ENCODE peak calls at places on chromosomes 16 and 17, in six cellular contexts. O, W, S, Z, M and Q are unnamed samples.

GRCh38 chr17:61770043-61770442 is 93.3 kb downstream of the BRIP1 start:
- DNase-seq in W (no peak), S (no peak), O (no peak), Z (no peak), M (no peak), Q (no peak)

GRCh38 chr16:68369697-68370096 is 58.9 kb downstream of the PRMT7 start:
- DNase-seq in W (no peak), Z (no peak), S (no peak), O (peak; percentile 16), M (no peak), Q (no peak)

GRCh38 chr17:56112086-56112485 is 41.2 kb upstream of the ANKFN1 start:
- DNase-seq in Z (no peak), W (no peak), O (no peak), M (no peak), S (no peak), Q (no peak)

GRCh38 chr16:87190288-87191240 is 126.6 kb downstream of the C16orf95 start:
- DNase-seq in S (no peak), Z (no peak), M (no peak), O (no peak), W (no peak), Q (no peak)

GRCh38 chr16:4058386-4058785 is 57.9 kb downstream of the ADCY9 start:
- DNase-seq in O (no peak), W (no peak), S (no peak), M (no peak), Z (no peak), Q (no peak)

GRCh38 chr16:3681206-3681605 is 26.7 kb downstream of the DNASE1 start:
- DNase-seq in S (no peak), Z (no peak), M (no peak), O (no peak), W (no peak), Q (no peak)

GRCh38 chr17:59972778-59973177 is 8.2 kb upstream of the RNFT1 start:
- DNase-seq in S (no peak), Z (no peak), M (no peak), W (no peak), O (no peak), Q (no peak)

GRCh38 chr17:42408076-42408475 is 15.0 kb downstream of the CAVIN1 start:
- DNase-seq in O (no peak), W (peak; percentile 66), S (no peak), M (no peak), Z (no peak), Q (no peak)

GRCh38 chr17:20920813-20921199 is 122.0 kb downstream of the USP22 start:
- DNase-seq in S (no peak), W (no peak), O (no peak), Z (no peak), M (no peak), Q (no peak)

GRCh38 chr17:41490620-41491019 is 910 bp upstream of the KRT36 start:
- DNase-seq in M (no peak), S (no peak), Z (no peak), W (peak; percentile 20), O (no peak), Q (no peak)

GRCh38 chr17:57672205-57672632 is 72.9 kb downstream of the CCDC182 start:
- DNase-seq in O (peak; percentile 8), W (no peak), S (no peak), M (peak; percentile 17), Z (no peak), Q (no peak)

GRCh38 chr17:30600830-30601494 is 123.8 kb downstream of the GOSR1 start:
- DNase-seq in M (peak; percentile 8), W (peak; percentile 21), S (peak; percentile 24), O (peak; percentile 10), Z (peak; percentile 39), Q (no peak)

GRCh38 chr17:79024901-79025737 is 1.1 kb downstream of the C1QTNF1 start:
- DNase-seq in O (no peak), Z (no peak), M (no peak), S (peak; percentile 69), W (no peak), Q (peak; percentile 14)

GRCh38 chr17:46968224-46968834 is 10.7 kb downstream of the RPRML start:
- DNase-seq in O (no peak), M (no peak), W (no peak), Z (no peak), S (no peak), Q (no peak)

GRCh38 chr17:8696951-8697745 is 47.5 kb downstream of the CCDC42 start:
- DNase-seq in M (no peak), S (peak; percentile 31), O (no peak), W (no peak), Z (no peak), Q (no peak)

GRCh38 chr17:29178750-29179231 is 1.4 kb downstream of the MYO18A start:
- DNase-seq in M (no peak), S (no peak), Z (no peak), O (no peak), W (peak; percentile 9), Q (no peak)

GRCh38 chr17:6072157-6072556 is 2.0 kb downstream of the WSCD1 start:
- DNase-seq in Z (no peak), S (no peak), W (no peak), O (no peak), M (no peak), Q (no peak)

GRCh38 chr17:83182620-83183063 is 103.2 kb downstream of the METRNL start:
- DNase-seq in S (no peak), Z (no peak), O (no peak), M (no peak), W (no peak), Q (peak; percentile 7)

GRCh38 chr17:43601280-43602050 is 55.3 kb upstream of the ETV4 start:
- DNase-seq in M (no peak), S (no peak), O (no peak), Z (no peak), W (peak; percentile 37), Q (no peak)

GRCh38 chr17:47605006-47605405 is 44.7 kb upstream of the KPNB1 start:
- DNase-seq in S (no peak), W (no peak), O (no peak), M (no peak), Z (no peak), Q (no peak)

GRCh38 chr17:34703533-34703932 is 124.2 kb downstream of the TMEM132E start:
- DNase-seq in W (peak; percentile 68), M (peak; percentile 5), O (no peak), Z (no peak), S (peak; percentile 67), Q (no peak)

GRCh38 chr17:45394913-45395568 is 37.6 kb downstream of the ARHGAP27 start:
- DNase-seq in W (peak; percentile 91), O (no peak), S (peak; percentile 71), Z (no peak), M (peak; percentile 21), Q (peak; percentile 20)

GRCh38 chr16:31423801-31424200 is 4.4 kb downstream of the COX6A2 start:
- DNase-seq in W (no peak), M (no peak), S (no peak), Z (no peak), O (no peak), Q (no peak)

GRCh38 chr16:62596101-62596500 is 559.9 kb upstream of the CDH8 start:
- DNase-seq in O (no peak), M (no peak), Z (no peak), S (no peak), W (no peak), Q (no peak)

GRCh38 chr16:3961449-3961849 is 80.9 kb upstream of the CREBBP start:
- DNase-seq in M (no peak), S (no peak), Z (no peak), O (no peak), W (no peak), Q (no peak)

GRCh38 chr17:45794840-45795239 is 10.7 kb downstream of the CRHR1 start:
- DNase-seq in M (no peak), O (no peak), W (no peak), S (no peak), Z (no peak), Q (no peak)

GRCh38 chr17:69812240-69812837 is 262.7 kb upstream of the KCNJ16 start:
- DNase-seq in O (no peak), Z (no peak), M (no peak), W (no peak), S (no peak), Q (no peak)

GRCh38 chr16:81548901-81549546 is 104.4 kb downstream of the CMIP start:
- DNase-seq in M (no peak), W (no peak), O (no peak), Z (no peak), S (no peak), Q (no peak)

GRCh38 chr16:82598766-82599165 is 28.0 kb upstream of the CDH13 start:
- DNase-seq in S (no peak), Z (no peak), O (no peak), M (no peak), W (no peak), Q (no peak)